ENCODE peak calls at places on chromosome 9, in nine cellular contexts. O, F, U, L, W, P, M, S and K are unnamed samples.

GRCh38 chr9:109315889-109316640 is 4.8 kb downstream of the EPB41L4B start:
- DNase-seq in W (peak), S (peak), U (no peak), P (peak), L (peak), O (no peak), F (peak), M (peak), K (no peak)

GRCh38 chr9:129828051-129828450 is 4.1 kb upstream of the TOR1A start:
- DNase-seq in W (no peak), F (no peak), L (no peak), M (no peak), U (no peak), O (no peak), S (no peak), P (no peak), K (no peak)

GRCh38 chr9:84079994-84080393 is 99.4 kb downstream of the RMI1 start:
- DNase-seq in P (no peak), M (no peak), W (no peak), S (no peak), U (no peak), F (no peak), L (no peak), O (no peak), K (no peak)

GRCh38 chr9:106588601-106589000 is 274.4 kb upstream of the ZNF462 start:
- DNase-seq in U (no peak), M (no peak), W (no peak), P (peak), O (no peak), F (no peak), L (peak), S (no peak), K (no peak)

GRCh38 chr9:14313951-14314423 is at the start of gene NFIB:
- DNase-seq in S (peak), U (no peak), P (peak), W (peak), O (no peak), L (peak), F (no peak), M (peak), K (no peak)

GRCh38 chr9:942805-943580 is 33.5 kb upstream of the DMRT3 start:
- DNase-seq in F (no peak), W (no peak), O (no peak), L (no peak), U (peak), M (no peak), P (no peak), S (no peak), K (no peak)

GRCh38 chr9:86072393-86073016 is 26.9 kb downstream of the GOLM1 start:
- DNase-seq in S (peak), O (no peak), M (no peak), P (peak), U (no peak), L (no peak), W (no peak), F (peak), K (no peak)

GRCh38 chr9:1875921-1876448 is 139.2 kb upstream of the SMARCA2 start:
- DNase-seq in O (peak), S (no peak), W (no peak), M (peak), P (no peak), L (no peak), U (peak), F (no peak), K (no peak)

GRCh38 chr9:109063765-109064164 is 50.5 kb upstream of the CTNNAL1 start:
- DNase-seq in F (no peak), U (no peak), W (no peak), O (no peak), L (no peak), P (peak), M (no peak), S (peak), K (no peak)

GRCh38 chr9:124012368-124013262 is 1.0 kb downstream of the LHX2 start:
- DNase-seq in F (no peak), U (peak), L (no peak), O (no peak), M (no peak), S (no peak), W (no peak), P (no peak), K (no peak)

GRCh38 chr9:71884005-71884404 is 27.0 kb downstream of the ABHD17B start:
- DNase-seq in U (no peak), S (no peak), L (no peak), O (no peak), F (no peak), M (no peak), P (no peak), W (no peak), K (no peak)

GRCh38 chr9:127918201-127919107 is 1.6 kb upstream of the ST6GALNAC4 start:
- DNase-seq in M (peak), L (no peak), U (peak), S (peak), O (no peak), F (no peak), P (no peak), W (no peak), K (no peak)

GRCh38 chr9:16718296-16718695 is 152.2 kb downstream of the BNC2 start:
- DNase-seq in O (no peak), S (peak), M (no peak), U (no peak), F (no peak), W (no peak), L (no peak), P (no peak), K (no peak)

GRCh38 chr9:131394464-131395026 is 659 bp downstream of the PRRC2B start:
- DNase-seq in S (no peak), F (no peak), P (no peak), U (peak), O (no peak), M (peak), W (peak), L (peak), K (no peak)

GRCh38 chr9:134607971-134608370 is 33.6 kb upstream of the COL5A1 start:
- DNase-seq in P (peak), U (no peak), S (peak), L (peak), M (peak), F (no peak), O (no peak), W (no peak), K (no peak)

GRCh38 chr9:4762889-4763521 is 22.0 kb upstream of the AK3 start:
- DNase-seq in P (peak), W (no peak), O (no peak), F (no peak), U (peak), L (no peak), M (no peak), S (peak), K (no peak)

GRCh38 chr9:79883073-79883645 is 311.4 kb downstream of the TLE4 start:
- DNase-seq in F (no peak), P (no peak), M (no peak), L (no peak), U (no peak), S (no peak), O (peak), W (no peak), K (no peak)

GRCh38 chr9:79799691-79800345 is 228.1 kb downstream of the TLE4 start:
- DNase-seq in F (peak), O (no peak), W (no peak), P (peak), U (no peak), M (no peak), L (no peak), S (peak), K (no peak)

GRCh38 chr9:101162231-101162630 is 133.7 kb downstream of the PLPPR1 start:
- DNase-seq in F (no peak), U (no peak), S (no peak), O (no peak), P (no peak), L (no peak), M (no peak), W (peak), K (no peak)

GRCh38 chr9:115643948-115644727 is 509.5 kb upstream of the PAPPA start:
- DNase-seq in W (no peak), U (no peak), F (no peak), P (no peak), M (no peak), O (no peak), S (peak), L (no peak), K (no peak)

GRCh38 chr9:120914953-120915352 is 11.6 kb downstream of the TRAF1 start:
- DNase-seq in F (no peak), P (peak), M (peak), O (no peak), U (no peak), S (no peak), W (no peak), L (peak), K (no peak)

GRCh38 chr9:92525306-92525705 is 10.5 kb downstream of the ECM2 start:
- DNase-seq in U (no peak), S (peak), P (peak), L (peak), O (no peak), F (no peak), W (no peak), M (no peak), K (no peak)

GRCh38 chr9:68690088-68690487 is 15.0 kb upstream of the PIP5K1B start:
- DNase-seq in W (no peak), F (no peak), M (peak), U (no peak), L (peak), P (no peak), O (no peak), S (no peak), K (no peak)

GRCh38 chr9:86637515-86637914 is 283.3 kb upstream of the TUT7 start:
- DNase-seq in F (no peak), P (peak), L (no peak), S (peak), M (peak), W (no peak), O (no peak), U (peak), K (no peak)